ENCODE peak calls at places on chromosomes 1 and 21, in nine cellular contexts. One of them, this sample, is unnamed.

GRCh38 chr1:22442212-22442894 is 9.3 kb upstream of the ZBTB40 start:
- DNase-seq in CD8-positive, alpha-beta T cell: no peak
- DNase-seq in IMR-90: no peak
- DNase-seq in BE2C: no peak
- DNase-seq in thoracic aorta: no peak
- DNase-seq in brain microvascular endothelial cell: no peak
- DNase-seq in PC-3: no peak
- DNase-seq in heart right ventricle: no peak
- DNase-seq in GM06990: no peak
- DNase-seq in this sample: no peak

GRCh38 chr1:57839067-57839466 is 415.2 kb upstream of the DAB1 start:
- DNase-seq in thoracic aorta: no peak
- DNase-seq in GM06990: no peak
- DNase-seq in PC-3: no peak
- DNase-seq in CD8-positive, alpha-beta T cell: no peak
- DNase-seq in brain microvascular endothelial cell: peak; percentile 4
- DNase-seq in heart right ventricle: no peak
- DNase-seq in IMR-90: no peak
- DNase-seq in BE2C: no peak
- DNase-seq in this sample: no peak

GRCh38 chr1:157438236-157439012 is 113.9 kb downstream of the FCRL5 start:
- DNase-seq in BE2C: no peak
- DNase-seq in CD8-positive, alpha-beta T cell: no peak
- DNase-seq in heart right ventricle: no peak
- DNase-seq in thoracic aorta: no peak
- DNase-seq in GM06990: no peak
- DNase-seq in IMR-90: no peak
- DNase-seq in PC-3: peak; percentile 45
- DNase-seq in brain microvascular endothelial cell: peak; percentile 43
- DNase-seq in this sample: peak; percentile 3

GRCh38 chr1:66335859-66336640 is 197.9 kb upstream of the SGIP1 start:
- DNase-seq in PC-3: no peak
- DNase-seq in BE2C: no peak
- DNase-seq in heart right ventricle: peak; percentile 87
- DNase-seq in CD8-positive, alpha-beta T cell: peak; percentile 63
- DNase-seq in thoracic aorta: peak; percentile 28
- DNase-seq in brain microvascular endothelial cell: peak; percentile 85
- DNase-seq in GM06990: peak; percentile 86
- DNase-seq in IMR-90: peak; percentile 61
- DNase-seq in this sample: peak; percentile 54

GRCh38 chr1:209895709-209896108 is 42.3 kb upstream of the SYT14 start:
- DNase-seq in IMR-90: peak; percentile 86
- DNase-seq in thoracic aorta: no peak
- DNase-seq in brain microvascular endothelial cell: peak; percentile 69
- DNase-seq in heart right ventricle: no peak
- DNase-seq in CD8-positive, alpha-beta T cell: no peak
- DNase-seq in BE2C: no peak
- DNase-seq in PC-3: peak; percentile 96
- DNase-seq in GM06990: no peak
- DNase-seq in this sample: peak; percentile 62

GRCh38 chr1:150695561-150695960 is 1.4 kb downstream of the GOLPH3L start:
- DNase-seq in thoracic aorta: no peak
- DNase-seq in PC-3: peak; percentile 5
- DNase-seq in BE2C: no peak
- DNase-seq in GM06990: no peak
- DNase-seq in CD8-positive, alpha-beta T cell: no peak
- DNase-seq in IMR-90: peak; percentile 12
- DNase-seq in heart right ventricle: no peak
- DNase-seq in brain microvascular endothelial cell: no peak
- DNase-seq in this sample: peak; percentile 11

GRCh38 chr1:31657972-31658510 is 13.4 kb upstream of the PEF1 start:
- DNase-seq in GM06990: no peak
- DNase-seq in BE2C: no peak
- DNase-seq in CD8-positive, alpha-beta T cell: no peak
- DNase-seq in thoracic aorta: no peak
- DNase-seq in heart right ventricle: no peak
- DNase-seq in IMR-90: no peak
- DNase-seq in brain microvascular endothelial cell: no peak
- DNase-seq in PC-3: no peak
- DNase-seq in this sample: no peak

GRCh38 chr1:41474490-41475271 is 9.8 kb downstream of the EDN2 start:
- DNase-seq in PC-3: no peak
- DNase-seq in CD8-positive, alpha-beta T cell: no peak
- DNase-seq in heart right ventricle: no peak
- DNase-seq in IMR-90: no peak
- DNase-seq in BE2C: peak; percentile 32
- DNase-seq in thoracic aorta: no peak
- DNase-seq in GM06990: no peak
- DNase-seq in brain microvascular endothelial cell: no peak
- DNase-seq in this sample: no peak

GRCh38 chr1:62241357-62242131 is 46.9 kb downstream of the L1TD1 start:
- DNase-seq in thoracic aorta: no peak
- DNase-seq in BE2C: peak; percentile 19
- DNase-seq in IMR-90: no peak
- DNase-seq in GM06990: no peak
- DNase-seq in brain microvascular endothelial cell: no peak
- DNase-seq in heart right ventricle: no peak
- DNase-seq in PC-3: peak; percentile 35
- DNase-seq in CD8-positive, alpha-beta T cell: no peak
- DNase-seq in this sample: peak; percentile 10

GRCh38 chr1:97101523-97101922 is 379.9 kb downstream of the PTBP2 start:
- DNase-seq in BE2C: no peak
- DNase-seq in GM06990: no peak
- DNase-seq in PC-3: no peak
- DNase-seq in IMR-90: no peak
- DNase-seq in brain microvascular endothelial cell: no peak
- DNase-seq in heart right ventricle: no peak
- DNase-seq in thoracic aorta: no peak
- DNase-seq in CD8-positive, alpha-beta T cell: no peak
- DNase-seq in this sample: no peak

GRCh38 chr1:182196897-182197546 is 135.5 kb upstream of the ZNF648 start:
- DNase-seq in GM06990: no peak
- DNase-seq in CD8-positive, alpha-beta T cell: no peak
- DNase-seq in IMR-90: no peak
- DNase-seq in heart right ventricle: peak; percentile 13
- DNase-seq in brain microvascular endothelial cell: no peak
- DNase-seq in BE2C: no peak
- DNase-seq in PC-3: no peak
- DNase-seq in thoracic aorta: peak; percentile 19
- DNase-seq in this sample: no peak

GRCh38 chr1:17842686-17843085 is 87.6 kb downstream of the ACTL8 start:
- DNase-seq in thoracic aorta: no peak
- DNase-seq in brain microvascular endothelial cell: no peak
- DNase-seq in heart right ventricle: no peak
- DNase-seq in CD8-positive, alpha-beta T cell: no peak
- DNase-seq in IMR-90: no peak
- DNase-seq in BE2C: no peak
- DNase-seq in GM06990: no peak
- DNase-seq in PC-3: no peak
- DNase-seq in this sample: no peak

GRCh38 chr1:220983877-220984635 is 104.8 kb downstream of the HLX start:
- DNase-seq in GM06990: no peak
- DNase-seq in thoracic aorta: no peak
- DNase-seq in IMR-90: no peak
- DNase-seq in brain microvascular endothelial cell: no peak
- DNase-seq in CD8-positive, alpha-beta T cell: no peak
- DNase-seq in PC-3: no peak
- DNase-seq in heart right ventricle: no peak
- DNase-seq in BE2C: no peak
- DNase-seq in this sample: no peak

GRCh38 chr1:67607699-67608098 is 77.3 kb upstream of the GADD45A start:
- DNase-seq in BE2C: no peak
- DNase-seq in GM06990: no peak
- DNase-seq in IMR-90: no peak
- DNase-seq in CD8-positive, alpha-beta T cell: no peak
- DNase-seq in heart right ventricle: no peak
- DNase-seq in thoracic aorta: no peak
- DNase-seq in PC-3: no peak
- DNase-seq in brain microvascular endothelial cell: no peak
- DNase-seq in this sample: no peak

GRCh38 chr1:54540891-54541290 is 7.1 kb upstream of the ACOT11 start:
- DNase-seq in brain microvascular endothelial cell: no peak
- DNase-seq in CD8-positive, alpha-beta T cell: no peak
- DNase-seq in thoracic aorta: no peak
- DNase-seq in IMR-90: no peak
- DNase-seq in PC-3: no peak
- DNase-seq in heart right ventricle: no peak
- DNase-seq in GM06990: no peak
- DNase-seq in BE2C: no peak
- DNase-seq in this sample: no peak

GRCh38 chr21:32214654-32215305 is 64.1 kb downstream of the MIS18A start:
- DNase-seq in brain microvascular endothelial cell: no peak
- DNase-seq in BE2C: no peak
- DNase-seq in GM06990: no peak
- DNase-seq in PC-3: peak; percentile 15
- DNase-seq in heart right ventricle: no peak
- DNase-seq in thoracic aorta: no peak
- DNase-seq in IMR-90: no peak
- DNase-seq in CD8-positive, alpha-beta T cell: no peak
- DNase-seq in this sample: no peak

GRCh38 chr21:42039911-42040351 is 29.8 kb upstream of the ZBTB21 start:
- DNase-seq in PC-3: no peak
- DNase-seq in CD8-positive, alpha-beta T cell: no peak
- DNase-seq in brain microvascular endothelial cell: peak; percentile 78
- DNase-seq in GM06990: no peak
- DNase-seq in IMR-90: peak; percentile 96
- DNase-seq in heart right ventricle: no peak
- DNase-seq in thoracic aorta: no peak
- DNase-seq in BE2C: no peak
- DNase-seq in this sample: peak; percentile 76

GRCh38 chr1:67766117-67766978 is 66.9 kb downstream of the GNG12 start:
- DNase-seq in BE2C: peak; percentile 40
- DNase-seq in IMR-90: peak; percentile 94
- DNase-seq in CD8-positive, alpha-beta T cell: no peak
- DNase-seq in GM06990: no peak
- DNase-seq in heart right ventricle: peak; percentile 32
- DNase-seq in PC-3: peak; percentile 62
- DNase-seq in brain microvascular endothelial cell: peak; percentile 89
- DNase-seq in thoracic aorta: peak; percentile 51
- DNase-seq in this sample: peak; percentile 70

GRCh38 chr1:13749543-13750307 is 49.7 kb downstream of the PRDM2 start:
- DNase-seq in CD8-positive, alpha-beta T cell: no peak
- DNase-seq in heart right ventricle: peak; percentile 46
- DNase-seq in thoracic aorta: peak; percentile 33
- DNase-seq in brain microvascular endothelial cell: no peak
- DNase-seq in PC-3: peak; percentile 19
- DNase-seq in IMR-90: peak; percentile 36
- DNase-seq in GM06990: peak; percentile 69
- DNase-seq in BE2C: peak; percentile 33
- DNase-seq in this sample: peak; percentile 65

DNA sequence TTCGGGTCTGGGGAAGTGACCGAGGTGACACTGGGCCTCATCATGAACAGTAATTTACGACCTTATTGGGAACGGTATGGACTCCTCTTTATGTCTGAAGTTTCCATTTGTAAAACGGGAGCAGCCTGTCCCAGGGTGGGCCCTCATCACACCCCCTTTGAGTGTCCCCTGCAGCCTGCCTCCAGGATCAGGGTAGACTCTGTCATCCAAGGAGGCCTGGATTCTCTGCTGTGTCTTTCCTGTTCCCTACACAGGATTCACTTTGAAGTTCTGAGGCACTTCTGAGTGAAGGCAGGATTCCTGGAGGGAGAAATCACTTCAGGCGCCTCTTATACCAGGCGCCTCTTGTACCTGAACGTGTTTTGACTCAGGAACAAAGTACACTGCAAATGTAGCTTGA is 106.1 kb downstream of the SUSD4 start:
- DNase-seq in IMR-90: no peak
- DNase-seq in heart right ventricle: no peak
- DNase-seq in brain microvascular endothelial cell: no peak
- DNase-seq in GM06990: no peak
- DNase-seq in thoracic aorta: no peak
- DNase-seq in CD8-positive, alpha-beta T cell: no peak
- DNase-seq in BE2C: no peak
- DNase-seq in PC-3: no peak
- DNase-seq in this sample: no peak
- H3K4me3 ChIP-seq in IMR-90: no peak overlapping the region
- H3K4me3 ChIP-seq in heart right ventricle: no peak overlapping the region
- H3K4me3 ChIP-seq in brain microvascular endothelial cell: no peak overlapping the region
- H3K4me3 ChIP-seq in GM06990: no peak overlapping the region
- H3K4me3 ChIP-seq in thoracic aorta: no peak overlapping the region
- H3K4me3 ChIP-seq in CD8-positive, alpha-beta T cell: no peak overlapping the region
- H3K4me3 ChIP-seq in BE2C: no peak overlapping the region
- H3K4me3 ChIP-seq in PC-3: no peak overlapping the region
- H3K4me3 ChIP-seq in this sample: no peak overlapping the region

DNA sequence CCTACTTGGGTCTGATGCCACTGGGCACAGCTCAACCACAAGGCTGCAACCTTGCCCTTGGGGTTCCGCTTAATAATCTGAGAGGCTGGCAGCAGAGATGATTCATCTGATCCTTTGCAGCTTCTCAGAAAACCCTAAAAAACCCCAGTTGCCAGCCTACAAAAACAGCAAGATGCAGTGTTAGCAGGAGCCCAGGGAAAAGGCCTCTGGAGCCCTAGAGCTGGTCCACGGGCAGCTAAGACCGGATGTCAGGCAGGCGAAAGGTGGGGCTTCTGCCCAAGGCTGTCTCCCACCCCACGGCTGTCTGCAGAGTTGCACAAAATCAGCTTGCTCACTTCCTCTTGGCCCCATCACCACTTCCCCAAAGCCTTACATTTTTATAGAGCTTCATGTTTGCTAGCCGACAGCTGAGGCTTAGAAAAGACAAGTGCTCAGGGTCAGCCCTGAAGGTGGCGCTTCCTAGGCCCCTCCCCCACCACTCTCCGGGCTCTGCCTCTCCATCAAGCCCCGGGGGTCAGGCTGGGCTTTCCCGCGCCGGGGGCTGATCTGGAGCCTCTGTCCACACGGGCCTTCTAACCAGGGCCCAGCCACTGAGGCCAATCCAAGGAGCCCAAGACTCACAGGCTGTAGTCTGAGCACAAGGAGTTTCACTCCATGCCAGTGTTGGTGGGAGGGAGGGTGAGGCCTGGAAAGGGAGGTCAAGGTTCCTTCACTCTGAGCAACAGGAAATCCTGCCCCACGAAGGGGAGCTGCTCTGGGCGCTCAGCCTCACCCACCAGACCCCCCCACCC is 4.2 kb upstream of the ADORA3 start:
- DNase-seq in CD8-positive, alpha-beta T cell: peak; percentile 19
- DNase-seq in GM06990: peak; percentile 87
- DNase-seq in brain microvascular endothelial cell: peak; percentile 12
- DNase-seq in heart right ventricle: peak; percentile 73
- DNase-seq in BE2C: peak; percentile 69
- DNase-seq in IMR-90: peak; percentile 55
- DNase-seq in thoracic aorta: no peak
- DNase-seq in PC-3: peak; percentile 72
- DNase-seq in this sample: peak; percentile 78
- TF ChIP-seq CTCF in CD8-positive, alpha-beta T cell: no peak
- TF ChIP-seq CTCF in GM06990: peak; percentile 42
- TF ChIP-seq CTCF in brain microvascular endothelial cell: peak; percentile 42
- TF ChIP-seq CTCF in heart right ventricle: no peak
- TF ChIP-seq CTCF in BE2C: peak; percentile 32
- TF ChIP-seq CTCF in IMR-90: peak; percentile 4
- TF ChIP-seq CTCF in thoracic aorta: no peak
- TF ChIP-seq CTCF in PC-3: no peak
- TF ChIP-seq CTCF in this sample: no peak

GRCh38 chr1:200305806-200306205 is 104.0 kb downstream of the ZNF281 start:
- DNase-seq in brain microvascular endothelial cell: no peak
- DNase-seq in GM06990: peak; percentile 53
- DNase-seq in heart right ventricle: no peak
- DNase-seq in PC-3: no peak
- DNase-seq in thoracic aorta: no peak
- DNase-seq in CD8-positive, alpha-beta T cell: no peak
- DNase-seq in IMR-90: no peak
- DNase-seq in BE2C: no peak
- DNase-seq in this sample: no peak
- H3K4me3 ChIP-seq in brain microvascular endothelial cell: no peak overlapping the region
- H3K4me3 ChIP-seq in GM06990: no peak overlapping the region
- H3K4me3 ChIP-seq in heart right ventricle: no peak overlapping the region
- H3K4me3 ChIP-seq in PC-3: no peak overlapping the region
- H3K4me3 ChIP-seq in thoracic aorta: no peak overlapping the region
- H3K4me3 ChIP-seq in CD8-positive, alpha-beta T cell: no peak overlapping the region
- H3K4me3 ChIP-seq in IMR-90: no peak overlapping the region
- H3K4me3 ChIP-seq in BE2C: no peak overlapping the region
- H3K4me3 ChIP-seq in this sample: no peak overlapping the region

GRCh38 chr21:35275776-35276175 is 226.7 kb upstream of the RUNX1 start:
- DNase-seq in brain microvascular endothelial cell: no peak
- DNase-seq in CD8-positive, alpha-beta T cell: no peak
- DNase-seq in BE2C: no peak
- DNase-seq in IMR-90: peak; percentile 25
- DNase-seq in heart right ventricle: no peak
- DNase-seq in thoracic aorta: no peak
- DNase-seq in PC-3: peak; percentile 91
- DNase-seq in GM06990: no peak
- DNase-seq in this sample: no peak
- TF ChIP-seq CTCF in brain microvascular endothelial cell: no peak
- TF ChIP-seq CTCF in CD8-positive, alpha-beta T cell: no peak
- TF ChIP-seq CTCF in BE2C: no peak
- TF ChIP-seq CTCF in IMR-90: no peak
- TF ChIP-seq CTCF in heart right ventricle: no peak
- TF ChIP-seq CTCF in thoracic aorta: no peak
- TF ChIP-seq CTCF in PC-3: no peak
- TF ChIP-seq CTCF in GM06990: no peak
- TF ChIP-seq CTCF in this sample: no peak